ENCODE peak calls at places on chromosome 16, in seven cellular contexts. One of them, this sample, is unnamed.

GRCh38 chr16:63289834-63290460 is 1253.7 kb upstream of the CDH8 start:
- DNase-seq in NCI-H774: peak
- DNase-seq in germinal center: no peak
- DNase-seq in HEK293T: peak
- DNase-seq in NCI-H2171: peak
- DNase-seq in MM.1S: peak
- DNase-seq in HFFc6: no peak
- DNase-seq in this sample: peak

GRCh38 chr16:69187891-69188451 is 1.0 kb downstream of the SNTB2 start:
- DNase-seq in NCI-H774: no peak
- DNase-seq in germinal center: peak
- DNase-seq in HEK293T: peak
- DNase-seq in NCI-H2171: peak
- DNase-seq in MM.1S: peak
- DNase-seq in HFFc6: peak
- DNase-seq in this sample: peak

GRCh38 chr16:81578015-81578554 is 133.5 kb downstream of the CMIP start:
- DNase-seq in NCI-H774: no peak
- DNase-seq in germinal center: no peak
- DNase-seq in HEK293T: no peak
- DNase-seq in NCI-H2171: no peak
- DNase-seq in MM.1S: no peak
- DNase-seq in HFFc6: no peak
- DNase-seq in this sample: no peak

GRCh38 chr16:13645525-13645924 is 274.4 kb upstream of the ERCC4 start:
- DNase-seq in NCI-H774: no peak
- DNase-seq in germinal center: no peak
- DNase-seq in HEK293T: no peak
- DNase-seq in NCI-H2171: no peak
- DNase-seq in MM.1S: no peak
- DNase-seq in HFFc6: no peak
- DNase-seq in this sample: no peak

GRCh38 chr16:72990003-72990521 is 57.9 kb downstream of the ZFHX3 start:
- DNase-seq in NCI-H774: no peak
- DNase-seq in germinal center: no peak
- DNase-seq in HEK293T: peak
- DNase-seq in NCI-H2171: no peak
- DNase-seq in MM.1S: no peak
- DNase-seq in HFFc6: peak
- DNase-seq in this sample: peak

GRCh38 chr16:75916431-75916830 is 190.1 kb upstream of the CPHXL start:
- DNase-seq in NCI-H774: no peak
- DNase-seq in germinal center: no peak
- DNase-seq in HEK293T: no peak
- DNase-seq in NCI-H2171: no peak
- DNase-seq in MM.1S: no peak
- DNase-seq in HFFc6: no peak
- DNase-seq in this sample: no peak

GRCh38 chr16:57084257-57084770 is 8.1 kb upstream of the CPNE2 start:
- DNase-seq in NCI-H774: peak
- DNase-seq in germinal center: peak
- DNase-seq in HEK293T: peak
- DNase-seq in NCI-H2171: peak
- DNase-seq in MM.1S: peak
- DNase-seq in HFFc6: peak
- DNase-seq in this sample: peak

GRCh38 chr16:24850289-24850931 is 4.6 kb downstream of the SLC5A11 start:
- DNase-seq in NCI-H774: no peak
- DNase-seq in germinal center: no peak
- DNase-seq in HEK293T: no peak
- DNase-seq in NCI-H2171: no peak
- DNase-seq in MM.1S: no peak
- DNase-seq in HFFc6: peak
- DNase-seq in this sample: no peak

GRCh38 chr16:57906385-57907316 is 64.3 kb downstream of the CNGB1 start:
- DNase-seq in NCI-H774: no peak
- DNase-seq in germinal center: peak
- DNase-seq in HEK293T: no peak
- DNase-seq in NCI-H2171: no peak
- DNase-seq in MM.1S: no peak
- DNase-seq in HFFc6: no peak
- DNase-seq in this sample: no peak

GRCh38 chr16:77307764-77308561 is 108.8 kb downstream of the SYCE1L start:
- DNase-seq in NCI-H774: no peak
- DNase-seq in germinal center: no peak
- DNase-seq in HEK293T: no peak
- DNase-seq in NCI-H2171: no peak
- DNase-seq in MM.1S: peak
- DNase-seq in HFFc6: no peak
- DNase-seq in this sample: no peak

GRCh38 chr16:86252596-86252995 is 257.7 kb upstream of the FOXF1 start:
- DNase-seq in NCI-H774: no peak
- DNase-seq in germinal center: no peak
- DNase-seq in HEK293T: peak
- DNase-seq in NCI-H2171: no peak
- DNase-seq in MM.1S: no peak
- DNase-seq in HFFc6: peak
- DNase-seq in this sample: no peak

GRCh38 chr16:4689864-4690704 is 3.3 kb upstream of the NUDT16L1 start:
- DNase-seq in NCI-H774: no peak
- DNase-seq in germinal center: no peak
- DNase-seq in HEK293T: no peak
- DNase-seq in NCI-H2171: no peak
- DNase-seq in MM.1S: no peak
- DNase-seq in HFFc6: no peak
- DNase-seq in this sample: no peak

GRCh38 chr16:84120023-84120422 is 3.3 kb upstream of the MBTPS1 start:
- DNase-seq in NCI-H774: no peak
- DNase-seq in germinal center: no peak
- DNase-seq in HEK293T: no peak
- DNase-seq in NCI-H2171: no peak
- DNase-seq in MM.1S: no peak
- DNase-seq in HFFc6: no peak
- DNase-seq in this sample: no peak

GRCh38 chr16:10037771-10038170 is 144.5 kb downstream of the GRIN2A start:
- DNase-seq in NCI-H774: no peak
- DNase-seq in germinal center: no peak
- DNase-seq in HEK293T: no peak
- DNase-seq in NCI-H2171: no peak
- DNase-seq in MM.1S: no peak
- DNase-seq in HFFc6: peak
- DNase-seq in this sample: no peak

GRCh38 chr16:8905168-8905762 is 23.1 kb downstream of the LITAFD start:
- DNase-seq in NCI-H774: no peak
- DNase-seq in germinal center: no peak
- DNase-seq in HEK293T: no peak
- DNase-seq in NCI-H2171: peak
- DNase-seq in MM.1S: peak
- DNase-seq in HFFc6: peak
- DNase-seq in this sample: no peak

GRCh38 chr16:84423416-84423837 is 55.1 kb downstream of the ATP2C2 start:
- DNase-seq in NCI-H774: no peak
- DNase-seq in germinal center: peak
- DNase-seq in HEK293T: peak
- DNase-seq in NCI-H2171: peak
- DNase-seq in MM.1S: peak
- DNase-seq in HFFc6: peak
- DNase-seq in this sample: no peak

GRCh38 chr16:89918453-89919347 is at the start of gene MC1R:
- DNase-seq in NCI-H774: no peak
- DNase-seq in germinal center: peak
- DNase-seq in HEK293T: peak
- DNase-seq in NCI-H2171: peak
- DNase-seq in MM.1S: peak
- DNase-seq in HFFc6: no peak
- DNase-seq in this sample: no peak

GRCh38 chr16:89701425-89702406 is at the start of gene SPATA2L:
- DNase-seq in NCI-H774: peak
- DNase-seq in germinal center: peak
- DNase-seq in HEK293T: peak
- DNase-seq in NCI-H2171: peak
- DNase-seq in MM.1S: peak
- DNase-seq in HFFc6: peak
- DNase-seq in this sample: peak

GRCh38 chr16:70661918-70662641 is 15.7 kb downstream of the IL34 start:
- DNase-seq in NCI-H774: no peak
- DNase-seq in germinal center: no peak
- DNase-seq in HEK293T: no peak
- DNase-seq in NCI-H2171: no peak
- DNase-seq in MM.1S: no peak
- DNase-seq in HFFc6: no peak
- DNase-seq in this sample: no peak

GRCh38 chr16:10003486-10003885 is 178.7 kb downstream of the GRIN2A start:
- DNase-seq in NCI-H774: no peak
- DNase-seq in germinal center: no peak
- DNase-seq in HEK293T: no peak
- DNase-seq in NCI-H2171: no peak
- DNase-seq in MM.1S: no peak
- DNase-seq in HFFc6: no peak
- DNase-seq in this sample: no peak

GRCh38 chr16:89188064-89188441 is 12.3 kb downstream of the SLC22A31 start:
- DNase-seq in NCI-H774: no peak
- DNase-seq in germinal center: no peak
- DNase-seq in HEK293T: no peak
- DNase-seq in NCI-H2171: no peak
- DNase-seq in MM.1S: no peak
- DNase-seq in HFFc6: no peak
- DNase-seq in this sample: no peak

GRCh38 chr16:74035816-74036215 is 260.8 kb upstream of the PSMD7 start:
- DNase-seq in NCI-H774: no peak
- DNase-seq in germinal center: no peak
- DNase-seq in HEK293T: peak
- DNase-seq in NCI-H2171: no peak
- DNase-seq in MM.1S: no peak
- DNase-seq in HFFc6: no peak
- DNase-seq in this sample: no peak

GRCh38 chr16:66474750-66475199 is 47.7 kb downstream of the BEAN1 start:
- DNase-seq in NCI-H774: peak
- DNase-seq in germinal center: peak
- DNase-seq in HEK293T: no peak
- DNase-seq in NCI-H2171: no peak
- DNase-seq in MM.1S: peak
- DNase-seq in HFFc6: no peak
- DNase-seq in this sample: no peak

GRCh38 chr16:56591377-56592060 is 2.2 kb downstream of the MT3 start:
- DNase-seq in NCI-H774: no peak
- DNase-seq in germinal center: no peak
- DNase-seq in HEK293T: no peak
- DNase-seq in NCI-H2171: no peak
- DNase-seq in MM.1S: no peak
- DNase-seq in HFFc6: no peak
- DNase-seq in this sample: no peak

GRCh38 chr16:21263640-21264211 is 14.4 kb downstream of the CRYM start:
- DNase-seq in NCI-H774: no peak
- DNase-seq in germinal center: peak
- DNase-seq in HEK293T: no peak
- DNase-seq in NCI-H2171: no peak
- DNase-seq in MM.1S: peak
- DNase-seq in HFFc6: peak
- DNase-seq in this sample: no peak

GRCh38 chr16:55480228-55480655 is 1.2 kb downstream of the MMP2 start:
- DNase-seq in NCI-H774: no peak
- DNase-seq in germinal center: no peak
- DNase-seq in HEK293T: no peak
- DNase-seq in NCI-H2171: no peak
- DNase-seq in MM.1S: no peak
- DNase-seq in HFFc6: peak
- DNase-seq in this sample: peak

GRCh38 chr16:16150117-16150877 is 73.0 kb downstream of the ABCC6 start:
- DNase-seq in NCI-H774: no peak
- DNase-seq in germinal center: no peak
- DNase-seq in HEK293T: no peak
- DNase-seq in NCI-H2171: no peak
- DNase-seq in MM.1S: no peak
- DNase-seq in HFFc6: no peak
- DNase-seq in this sample: no peak

GRCh38 chr16:65672960-65673359 is 551.1 kb upstream of the CDH11 start:
- DNase-seq in NCI-H774: no peak
- DNase-seq in germinal center: no peak
- DNase-seq in HEK293T: no peak
- DNase-seq in NCI-H2171: no peak
- DNase-seq in MM.1S: no peak
- DNase-seq in HFFc6: no peak
- DNase-seq in this sample: no peak

GRCh38 chr16:7268182-7268581 is 64.5 kb upstream of the RBFOX1 start:
- DNase-seq in NCI-H774: peak
- DNase-seq in germinal center: no peak
- DNase-seq in HEK293T: peak
- DNase-seq in NCI-H2171: no peak
- DNase-seq in MM.1S: no peak
- DNase-seq in HFFc6: no peak
- DNase-seq in this sample: no peak

GRCh38 chr16:47262938-47263337 is 119.2 kb upstream of the NETO2 start:
- DNase-seq in NCI-H774: no peak
- DNase-seq in germinal center: no peak
- DNase-seq in HEK293T: no peak
- DNase-seq in NCI-H2171: no peak
- DNase-seq in MM.1S: no peak
- DNase-seq in HFFc6: no peak
- DNase-seq in this sample: no peak

GRCh38 chr16:48013476-48013875 is 142.3 kb downstream of the ABCC12 start:
- DNase-seq in NCI-H774: no peak
- DNase-seq in germinal center: no peak
- DNase-seq in HEK293T: no peak
- DNase-seq in NCI-H2171: no peak
- DNase-seq in MM.1S: no peak
- DNase-seq in HFFc6: no peak
- DNase-seq in this sample: no peak

GRCh38 chr16:53053967-53054669 is 673 bp upstream of the CHD9 start:
- DNase-seq in NCI-H774: no peak
- DNase-seq in germinal center: peak
- DNase-seq in HEK293T: no peak
- DNase-seq in NCI-H2171: no peak
- DNase-seq in MM.1S: peak
- DNase-seq in HFFc6: no peak
- DNase-seq in this sample: peak

GRCh38 chr16:72947379-72948237 is 100.3 kb downstream of the ZFHX3 start:
- DNase-seq in NCI-H774: no peak
- DNase-seq in germinal center: no peak
- DNase-seq in HEK293T: no peak
- DNase-seq in NCI-H2171: no peak
- DNase-seq in MM.1S: no peak
- DNase-seq in HFFc6: no peak
- DNase-seq in this sample: no peak

GRCh38 chr16:87856796-87857228 is 12.5 kb downstream of the SLC7A5 start:
- DNase-seq in NCI-H774: no peak
- DNase-seq in germinal center: no peak
- DNase-seq in HEK293T: no peak
- DNase-seq in NCI-H2171: no peak
- DNase-seq in MM.1S: no peak
- DNase-seq in HFFc6: no peak
- DNase-seq in this sample: no peak

GRCh38 chr16:4330277-4330882 is 14.5 kb downstream of the GLIS2 start:
- DNase-seq in NCI-H774: peak
- DNase-seq in germinal center: peak
- DNase-seq in HEK293T: peak
- DNase-seq in NCI-H2171: no peak
- DNase-seq in MM.1S: peak
- DNase-seq in HFFc6: peak
- DNase-seq in this sample: peak

GRCh38 chr16:52376677-52377300 is 170.2 kb downstream of the TOX3 start:
- DNase-seq in NCI-H774: no peak
- DNase-seq in germinal center: no peak
- DNase-seq in HEK293T: no peak
- DNase-seq in NCI-H2171: no peak
- DNase-seq in MM.1S: no peak
- DNase-seq in HFFc6: no peak
- DNase-seq in this sample: no peak